ENCODE peak calls at places on chromosomes 1 and 21, in four cellular contexts. One of them, this sample, is unnamed.

GRCh38 chr1:154453577-154454352 is 48.3 kb upstream of the TDRD10 start:
- DNase-seq in ovary: no peak
- DNase-seq in fibroblast of lung: peak
- DNase-seq in stimulated activated naive CD4-positive, alpha-beta T cell: no peak
- DNase-seq in this sample: no peak

GRCh38 chr21:44427241-44428120 is 27.8 kb upstream of the LRRC3 start:
- DNase-seq in ovary: no peak
- DNase-seq in fibroblast of lung: no peak
- DNase-seq in stimulated activated naive CD4-positive, alpha-beta T cell: no peak
- DNase-seq in this sample: no peak

GRCh38 chr1:171943973-171944561 is 102.8 kb downstream of the DNM3 start:
- DNase-seq in ovary: no peak
- DNase-seq in fibroblast of lung: no peak
- DNase-seq in stimulated activated naive CD4-positive, alpha-beta T cell: no peak
- DNase-seq in this sample: no peak

GRCh38 chr1:186463511-186463910 is 2.6 kb upstream of the PDC start:
- DNase-seq in ovary: no peak
- DNase-seq in fibroblast of lung: no peak
- DNase-seq in stimulated activated naive CD4-positive, alpha-beta T cell: no peak
- DNase-seq in this sample: no peak

GRCh38 chr1:151508721-151509292 is 2.4 kb upstream of the CGN start:
- DNase-seq in ovary: no peak
- DNase-seq in fibroblast of lung: no peak
- DNase-seq in stimulated activated naive CD4-positive, alpha-beta T cell: no peak
- DNase-seq in this sample: no peak

GRCh38 chr1:89757532-89757931 is 63.3 kb upstream of the LRRC8D start:
- DNase-seq in ovary: no peak
- DNase-seq in fibroblast of lung: peak
- DNase-seq in stimulated activated naive CD4-positive, alpha-beta T cell: peak
- DNase-seq in this sample: no peak

GRCh38 chr1:95029532-95029931 is 43.2 kb downstream of the ALG14 start:
- DNase-seq in ovary: no peak
- DNase-seq in fibroblast of lung: no peak
- DNase-seq in stimulated activated naive CD4-positive, alpha-beta T cell: no peak
- DNase-seq in this sample: no peak

GRCh38 chr1:118785246-118785645 is 202.9 kb downstream of the TBX15 start:
- DNase-seq in ovary: no peak
- DNase-seq in fibroblast of lung: no peak
- DNase-seq in stimulated activated naive CD4-positive, alpha-beta T cell: no peak
- DNase-seq in this sample: no peak

GRCh38 chr1:156056326-156056849 is 1.8 kb downstream of the LAMTOR2 start:
- DNase-seq in ovary: no peak
- DNase-seq in fibroblast of lung: no peak
- DNase-seq in stimulated activated naive CD4-positive, alpha-beta T cell: no peak
- DNase-seq in this sample: no peak

GRCh38 chr1:46223472-46223943 is 20.4 kb downstream of the LURAP1 start:
- DNase-seq in ovary: peak
- DNase-seq in fibroblast of lung: peak
- DNase-seq in stimulated activated naive CD4-positive, alpha-beta T cell: peak
- DNase-seq in this sample: no peak

GRCh38 chr1:67889940-67890567 is 56.8 kb upstream of the GNG12 start:
- DNase-seq in ovary: no peak
- DNase-seq in fibroblast of lung: peak
- DNase-seq in stimulated activated naive CD4-positive, alpha-beta T cell: no peak
- DNase-seq in this sample: no peak

GRCh38 chr1:12153181-12153785 is 13.5 kb upstream of the TNFRSF1B start:
- DNase-seq in ovary: no peak
- DNase-seq in fibroblast of lung: peak
- DNase-seq in stimulated activated naive CD4-positive, alpha-beta T cell: no peak
- DNase-seq in this sample: no peak

GRCh38 chr21:31900121-31900895 is 27.5 kb downstream of the HUNK start:
- DNase-seq in ovary: no peak
- DNase-seq in fibroblast of lung: no peak
- DNase-seq in stimulated activated naive CD4-positive, alpha-beta T cell: no peak
- DNase-seq in this sample: no peak

GRCh38 chr1:200359610-200360163 is 50.1 kb downstream of the ZNF281 start:
- DNase-seq in ovary: no peak
- DNase-seq in fibroblast of lung: peak
- DNase-seq in stimulated activated naive CD4-positive, alpha-beta T cell: no peak
- DNase-seq in this sample: no peak

GRCh38 chr1:69535490-69535889 is 32.2 kb upstream of the LRRC7 start:
- DNase-seq in ovary: no peak
- DNase-seq in fibroblast of lung: no peak
- DNase-seq in stimulated activated naive CD4-positive, alpha-beta T cell: no peak
- DNase-seq in this sample: no peak

GRCh38 chr1:175217674-175218073 is 25.1 kb upstream of the KIAA0040 start:
- DNase-seq in ovary: no peak
- DNase-seq in fibroblast of lung: no peak
- DNase-seq in stimulated activated naive CD4-positive, alpha-beta T cell: no peak
- DNase-seq in this sample: no peak

GRCh38 chr1:179742717-179743678 is at the start of gene FAM163A:
- DNase-seq in ovary: no peak
- DNase-seq in fibroblast of lung: no peak
- DNase-seq in stimulated activated naive CD4-positive, alpha-beta T cell: no peak
- DNase-seq in this sample: no peak

GRCh38 chr1:178942285-178943218 is 71.7 kb upstream of the ANGPTL1 start:
- DNase-seq in ovary: peak
- DNase-seq in fibroblast of lung: peak
- DNase-seq in stimulated activated naive CD4-positive, alpha-beta T cell: no peak
- DNase-seq in this sample: no peak

GRCh38 chr1:39845569-39846566 is 37.4 kb downstream of the TRIT1 start:
- DNase-seq in ovary: peak
- DNase-seq in fibroblast of lung: peak
- DNase-seq in stimulated activated naive CD4-positive, alpha-beta T cell: peak
- DNase-seq in this sample: peak

GRCh38 chr1:232367293-232367692 is 262.6 kb downstream of the SIPA1L2 start:
- DNase-seq in ovary: no peak
- DNase-seq in fibroblast of lung: no peak
- DNase-seq in stimulated activated naive CD4-positive, alpha-beta T cell: no peak
- DNase-seq in this sample: no peak

GRCh38 chr21:41750532-41751151 is 16.2 kb downstream of the RIPK4 start:
- DNase-seq in ovary: no peak
- DNase-seq in fibroblast of lung: no peak
- DNase-seq in stimulated activated naive CD4-positive, alpha-beta T cell: no peak
- DNase-seq in this sample: no peak

GRCh38 chr1:172826096-172826741 is 167.3 kb downstream of the FASLG start:
- DNase-seq in ovary: no peak
- DNase-seq in fibroblast of lung: peak
- DNase-seq in stimulated activated naive CD4-positive, alpha-beta T cell: no peak
- DNase-seq in this sample: no peak

GRCh38 chr1:92404661-92405060 is 82.1 kb downstream of the GFI1 start:
- DNase-seq in ovary: no peak
- DNase-seq in fibroblast of lung: no peak
- DNase-seq in stimulated activated naive CD4-positive, alpha-beta T cell: no peak
- DNase-seq in this sample: no peak

GRCh38 chr1:234539666-234540403 is 60.9 kb upstream of the TARBP1 start:
- DNase-seq in ovary: no peak
- DNase-seq in fibroblast of lung: no peak
- DNase-seq in stimulated activated naive CD4-positive, alpha-beta T cell: no peak
- DNase-seq in this sample: no peak

GRCh38 chr1:25528881-25529517 is 14.4 kb upstream of the LDLRAP1 start:
- DNase-seq in ovary: no peak
- DNase-seq in fibroblast of lung: no peak
- DNase-seq in stimulated activated naive CD4-positive, alpha-beta T cell: no peak
- DNase-seq in this sample: no peak

GRCh38 chr1:43870306-43870705 is 63.3 kb upstream of the ARTN start:
- DNase-seq in ovary: no peak
- DNase-seq in fibroblast of lung: no peak
- DNase-seq in stimulated activated naive CD4-positive, alpha-beta T cell: no peak
- DNase-seq in this sample: no peak